ENCODE peak calls at places on chromosomes 6 and 20, in nine cellular contexts. M, J, C, V, I, F, P, T and O are unnamed samples.

GRCh38 chr6:158758464-158758863 is 60.7 kb downstream of the EZR start:
- DNase-seq in V (no peak), T (no peak), M (peak), P (no peak), I (no peak), J (peak), C (no peak), F (no peak), O (no peak)

GRCh38 chr20:7650481-7650880 is 289.8 kb downstream of the HAO1 start:
- DNase-seq in C (no peak), I (no peak), V (peak), P (no peak), M (no peak), T (no peak), J (no peak), F (peak), O (peak)

GRCh38 chr6:40957616-40958492 is 81.2 kb downstream of the UNC5CL start:
- DNase-seq in F (peak), P (no peak), M (no peak), J (no peak), T (no peak), V (peak), I (no peak), C (peak), O (peak)

GRCh38 chr20:61922936-61923335 is 142.7 kb downstream of the TAF4 start:
- DNase-seq in F (no peak), P (no peak), C (no peak), V (no peak), M (no peak), T (no peak), I (no peak), J (no peak), O (no peak)

GRCh38 chr6:93389192-93389591 is 30.2 kb downstream of the EPHA7 start:
- DNase-seq in T (no peak), I (no peak), J (no peak), M (no peak), F (no peak), C (no peak), P (no peak), V (no peak), O (no peak)

GRCh38 chr6:13708679-13709261 is 2.9 kb downstream of the RANBP9 start:
- DNase-seq in I (no peak), F (peak), M (no peak), C (no peak), T (no peak), V (peak), J (no peak), P (peak), O (peak)

GRCh38 chr6:31651602-31652191 is 764 bp downstream of the BAG6 start:
- DNase-seq in M (peak), T (no peak), P (no peak), I (peak), C (peak), V (peak), J (peak), F (no peak), O (peak)

GRCh38 chr20:309841-310644 is 12.7 kb downstream of the ZCCHC3 start:
- DNase-seq in V (peak), C (no peak), F (peak), I (peak), P (peak), M (peak), T (peak), J (peak), O (peak)

GRCh38 chr6:2514965-2515543 is 235.7 kb downstream of the MYLK4 start:
- DNase-seq in T (no peak), J (no peak), I (no peak), P (no peak), M (no peak), F (no peak), V (no peak), C (no peak), O (no peak)

GRCh38 chr6:39553029-39553428 is 172.2 kb downstream of the KIF6 start:
- DNase-seq in J (no peak), T (no peak), I (no peak), M (no peak), P (no peak), C (no peak), F (peak), V (no peak), O (no peak)

GRCh38 chr20:5309971-5310370 is 6.8 kb downstream of the PROKR2 start:
- DNase-seq in P (no peak), F (no peak), V (no peak), J (no peak), M (no peak), C (no peak), I (no peak), T (no peak), O (peak)

GRCh38 chr6:125102901-125103300 is 50.7 kb upstream of the TPD52L1 start:
- DNase-seq in I (no peak), T (no peak), P (no peak), F (peak), M (no peak), J (peak), V (peak), C (peak), O (peak)